ENCODE peak calls at places on chromosomes 11 and 22, in four cellular contexts. M, U, Q and O are unnamed samples.
A peak's percentile ranks its signal among the peaks of the same experiment; 100 is the strongest.

GRCh38 chr11:112363527-112363926 is 102.9 kb upstream of the PLET1 start:
- DNase-seq in U (no peak), M (no peak), Q (no peak), O (no peak)

GRCh38 chr22:31107206-31108118 is at the start of gene SELENOM:
- DNase-seq in Q (peak; percentile 53), U (peak; percentile 99), M (peak; percentile 94), O (peak; percentile 86)

GRCh38 chr22:37197451-37198289 is 9.6 kb upstream of the C1QTNF6 start:
- DNase-seq in M (no peak), Q (no peak), U (no peak), O (peak; percentile 86)

GRCh38 chr11:26283852-26284421 is 48.0 kb upstream of the ANO3 start:
- DNase-seq in Q (no peak), M (no peak), U (peak; percentile 9), O (no peak)

GRCh38 chr11:2516276-2517015 is 71.6 kb downstream of the KCNQ1 start:
- DNase-seq in U (no peak), M (no peak), Q (no peak), O (no peak)

GRCh38 chr11:16770016-16770415 is 31.6 kb downstream of the C11orf58 start:
- DNase-seq in U (no peak), M (no peak), Q (no peak), O (no peak)

GRCh38 chr11:130582994-130583393 is 134.5 kb downstream of the ADAMTS15 start:
- DNase-seq in U (no peak), M (no peak), Q (no peak), O (no peak)

GRCh38 chr11:24574461-24574860 is 77.6 kb downstream of the LUZP2 start:
- DNase-seq in M (no peak), U (no peak), Q (no peak), O (no peak)

GRCh38 chr11:117807482-117808272 is 10.7 kb upstream of the DSCAML1 start:
- DNase-seq in U (peak; percentile 76), M (peak; percentile 78), Q (no peak), O (no peak)

GRCh38 chr22:44473166-44473565 is 24.9 kb downstream of the RTL6 start:
- DNase-seq in U (no peak), Q (no peak), M (no peak), O (no peak)

GRCh38 chr11:66904561-66904960 is 47.7 kb downstream of the LRFN4 start:
- DNase-seq in U (no peak), Q (no peak), M (no peak), O (no peak)

GRCh38 chr11:47786373-47786772 is 19.2 kb upstream of the FNBP4 start:
- DNase-seq in M (no peak), Q (no peak), U (no peak), O (no peak)

GRCh38 chr11:111327908-111328624 is 29.7 kb downstream of the POU2AF3 start:
- DNase-seq in Q (no peak), M (no peak), U (no peak), O (no peak)

GRCh38 chr11:14549891-14550290 is 29.7 kb upstream of the PSMA1 start:
- DNase-seq in M (no peak), U (no peak), Q (no peak), O (no peak)

GRCh38 chr11:125454047-125454446 is 42.0 kb downstream of the FEZ1 start:
- DNase-seq in U (no peak), M (peak; percentile 82), Q (no peak), O (no peak)

GRCh38 chr11:122137081-122137793 is 21.2 kb upstream of the BLID start:
- DNase-seq in U (no peak), M (no peak), Q (no peak), O (no peak)

GRCh38 chr11:47166368-47166767 is 10.3 kb downstream of the ARFGAP2 start:
- DNase-seq in Q (no peak), U (no peak), M (no peak), O (no peak)

GRCh38 chr22:42397332-42398246 is 34.6 kb downstream of the NFAM1 start:
- DNase-seq in Q (peak; percentile 66), U (no peak), M (no peak), O (no peak)

GRCh38 chr11:46050065-46050464 is 71.2 kb downstream of the PHF21A start:
- DNase-seq in Q (no peak), M (no peak), U (no peak), O (peak; percentile 27)

GRCh38 chr11:33835143-33835878 is 56.6 kb downstream of the LMO2 start:
- DNase-seq in U (no peak), M (peak; percentile 33), Q (peak; percentile 3), O (peak; percentile 33)

GRCh38 chr11:36365937-36366336 is 69.8 kb downstream of the PRR5L start:
- DNase-seq in M (no peak), U (no peak), Q (no peak), O (no peak)

GRCh38 chr11:120751550-120751949 is 240.0 kb downstream of the GRIK4 start:
- DNase-seq in U (no peak), Q (no peak), M (no peak), O (no peak)

GRCh38 chr11:47869548-47870393 is 21.6 kb upstream of the NUP160 start:
- DNase-seq in U (no peak), Q (no peak), M (no peak), O (no peak)

GRCh38 chr11:123159146-123159857 is 35.7 kb downstream of the CLMP start:
- DNase-seq in U (no peak), M (no peak), Q (no peak), O (no peak)

GRCh38 chr11:9530901-9531625 is 42.4 kb upstream of the WEE1 start:
- DNase-seq in M (no peak), U (no peak), Q (no peak), O (no peak)

GRCh38 chr22:49023879-49024774 is 803.5 kb downstream of the BRD1 start:
- DNase-seq in U (no peak), M (no peak), Q (no peak), O (no peak)

GRCh38 chr11:70755410-70756158 is 357.3 kb downstream of the CTTN start:
- DNase-seq in U (peak; percentile 87), Q (no peak), M (peak; percentile 87), O (peak; percentile 66)

GRCh38 chr11:21675049-21675616 is 517.8 kb upstream of the ANO5 start:
- DNase-seq in Q (no peak), U (no peak), M (no peak), O (no peak)

GRCh38 chr22:37625737-37626136 is 13.7 kb upstream of the SH3BP1 start:
- DNase-seq in M (no peak), Q (no peak), U (no peak), O (no peak)

GRCh38 chr11:27234043-27234668 is 128.9 kb downstream of the CCDC34 start:
- DNase-seq in U (peak; percentile 57), Q (peak; percentile 91), M (no peak), O (peak; percentile 82)

GRCh38 chr11:130318031-130318673 is 3.4 kb upstream of the ZBTB44 start:
- DNase-seq in Q (no peak), U (no peak), M (no peak), O (peak; percentile 41)

GRCh38 chr11:44269369-44270351 is 40.3 kb downstream of the ALX4 start:
- DNase-seq in M (peak; percentile 91), U (no peak), Q (no peak), O (no peak)

GRCh38 chr22:27433585-27434190 is 367.9 kb downstream of the MN1 start:
- DNase-seq in U (no peak), M (no peak), Q (no peak), O (no peak)

GRCh38 chr22:44567846-44568493 is 69.9 kb upstream of the RTL6 start:
- DNase-seq in M (no peak), Q (no peak), U (no peak), O (peak; percentile 45)

GRCh38 chr11:27420722-27421572 is 51.6 kb downstream of the LGR4 start:
- DNase-seq in U (no peak), Q (no peak), M (peak; percentile 84), O (no peak)

DNA sequence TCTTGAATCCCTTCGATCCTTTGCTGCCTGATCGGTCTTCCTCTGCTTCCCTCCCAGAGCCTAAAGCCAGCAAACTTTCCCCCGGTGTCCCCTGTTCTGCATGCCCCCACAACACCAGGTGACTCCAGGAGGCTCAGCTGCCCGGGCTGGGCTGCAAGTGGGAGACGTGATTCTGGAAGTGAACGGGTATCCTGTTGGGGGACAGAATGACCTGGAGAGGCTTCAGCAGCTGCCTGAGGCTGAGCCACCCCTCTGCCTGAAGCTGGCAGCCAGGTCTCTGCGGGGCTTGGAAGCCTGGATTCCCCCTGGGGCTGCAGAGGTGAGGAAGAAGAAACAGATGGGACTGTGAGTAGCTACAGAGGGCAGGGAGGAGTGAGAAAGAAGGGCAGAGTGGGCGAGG is 3.6 kb downstream of the NHERF4 start:
- DNase-seq in M (no peak), Q (no peak), U (no peak), O (no peak)
- TF ChIP-seq FOXK2 in M (no peak), Q (no peak), U (no peak), O (no peak)

GRCh38 chr11:83292709-83293435 is 6.7 kb upstream of the CCDC90B start:
- DNase-seq in Q (no peak), M (peak; percentile 54), U (peak; percentile 51), O (peak; percentile 57)
- TF ChIP-seq FOXK2 in Q (no peak), M (no peak), U (no peak), O (no peak)

GRCh38 chr11:57182896-57183295 is 1.1 kb downstream of the LRRC55 start:
- DNase-seq in Q (no peak), U (no peak), M (no peak), O (no peak)

GRCh38 chr11:57180964-57181363 is 789 bp upstream of the LRRC55 start:
- DNase-seq in M (no peak), U (no peak), Q (no peak), O (no peak)

GRCh38 chr11:57181678-57182305 is at the start of gene LRRC55:
- DNase-seq in U (no peak), Q (no peak), M (no peak), O (no peak)

GRCh38 chr11:57179701-57180100 is 2.1 kb upstream of the LRRC55 start:
- DNase-seq in Q (no peak), U (no peak), M (no peak), O (no peak)

DNA sequence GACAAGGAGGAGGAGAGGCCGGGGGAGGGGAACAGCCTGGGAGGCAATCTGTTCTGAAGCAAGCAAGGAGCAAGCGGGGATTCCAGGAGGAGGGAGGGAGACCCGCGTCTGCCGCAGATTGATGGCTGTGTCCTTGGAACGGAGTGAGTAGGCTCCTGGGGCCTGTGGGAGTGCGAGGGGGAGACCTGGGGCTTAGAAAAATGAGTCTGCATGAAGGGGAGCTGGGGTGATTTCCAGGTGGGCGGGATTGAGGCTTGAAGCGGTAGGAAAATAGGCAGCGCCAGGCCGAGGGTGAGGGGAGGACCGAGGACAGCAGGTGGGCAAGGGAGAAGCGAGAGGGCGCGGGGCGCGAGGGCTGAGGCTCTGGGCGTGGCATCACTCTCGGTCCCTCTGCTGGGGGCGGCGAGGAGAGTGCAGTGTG is 1.6 kb upstream of the LRRC55 start:
- DNase-seq in M (no peak), U (no peak), Q (no peak), O (no peak)
- TF ChIP-seq FOXK2 in M (no peak), U (no peak), Q (no peak), O (no peak)

DNA sequence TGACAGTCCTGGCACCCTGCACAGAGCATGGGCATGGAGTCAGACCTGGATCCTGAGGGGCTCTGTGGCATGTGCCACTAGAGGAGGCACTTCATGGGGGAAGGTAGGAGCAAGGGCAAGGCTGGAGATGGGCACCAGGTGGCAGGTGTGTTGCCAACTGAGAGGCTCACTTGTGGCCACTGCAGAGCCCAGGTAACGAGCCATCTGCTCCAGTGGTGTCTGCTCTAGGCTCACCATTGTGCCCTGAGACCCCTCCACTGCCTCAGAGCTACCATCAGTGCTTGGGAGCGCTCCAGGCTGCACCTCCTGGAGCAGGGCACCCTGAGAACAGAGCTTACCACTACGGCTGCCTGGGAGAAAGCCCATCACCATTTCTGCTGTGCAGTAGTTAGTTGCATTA is 1.3 kb upstream of the ZDHHC8 start:
- DNase-seq in M (no peak), Q (no peak), U (no peak), O (no peak)
- TF ChIP-seq FOXK2 in M (no peak), Q (no peak), U (no peak), O (no peak)